ENCODE peak calls at places on chromosomes 13 and 19, in eight cellular contexts. A is memory B cell; S is GM10248; U is A172; G is CD4-positive, alpha-beta T cell; D is left lung; E is stimulated activated CD4-positive, alpha-beta T cell treated with anti-CD3 and anti-CD28 coated beads, Interleukin-1b, Interleukin-23, amount 100 ng/mL, for 24 hours; F is activated CD8-positive, alpha-beta T cell treated with anti-CD3 and anti-CD28 coated beads for 36 hours. L is an unnamed sample.

GRCh38 chr13:49308977-49309408 is 61.3 kb downstream of the CDADC1 start:
- DNase-seq in E (no peak), A (no peak), F (no peak), D (peak), G (no peak), U (no peak), S (no peak), L (no peak)

GRCh38 chr19:38769635-38770211 is 3.6 kb downstream of the LGALS7 start:
- DNase-seq in F (peak), A (peak), G (peak), D (peak), U (no peak), E (peak), S (peak), L (peak)

GRCh38 chr13:20126460-20127262 is 34.2 kb downstream of the GJA3 start:
- DNase-seq in D (no peak), G (no peak), E (no peak), F (no peak), S (no peak), U (no peak), A (no peak), L (no peak)

GRCh38 chr13:107275945-107276614 is 708.1 kb upstream of the ARGLU1 start:
- DNase-seq in A (no peak), G (no peak), E (no peak), U (no peak), S (no peak), F (no peak), D (no peak), L (no peak)

GRCh38 chr13:77859450-77859849 is 59.2 kb downstream of the EDNRB start:
- DNase-seq in A (no peak), G (no peak), E (no peak), D (no peak), F (no peak), S (no peak), U (peak), L (no peak)

GRCh38 chr19:570315-570714 is 2.1 kb upstream of the BSG start:
- DNase-seq in A (no peak), S (no peak), G (no peak), U (no peak), E (no peak), D (peak), F (no peak), L (no peak)

GRCh38 chr19:14495678-14496028 is 274 bp downstream of the GIPC1 start:
- DNase-seq in U (no peak), F (no peak), D (no peak), A (no peak), G (no peak), S (no peak), E (no peak), L (no peak)

GRCh38 chr13:92806215-92806614 is 420.4 kb upstream of the GPC6 start:
- DNase-seq in U (peak), E (no peak), F (no peak), S (no peak), D (no peak), G (no peak), A (no peak), L (no peak)

GRCh38 chr13:41231786-41232185 is 31.6 kb downstream of the MTRF1 start:
- DNase-seq in A (no peak), D (no peak), G (no peak), S (no peak), F (no peak), U (peak), E (no peak), L (no peak)